ENCODE peak calls at places on chromosomes 1 and 21, in five cellular contexts. Y is H1, Z is A549, E is K562, W is IMR-90. K is an unnamed sample.

GRCh38 chr21:31798842-31799691 is 67.1 kb upstream of the SCAF4 start:
- DNase-seq in Y (no peak), Z (no peak), W (peak), E (no peak), K (no peak)

GRCh38 chr1:5977494-5978444 is 14.5 kb downstream of the NPHP4 start:
- DNase-seq in Y (no peak), Z (no peak), E (no peak), W (no peak), K (no peak)

GRCh38 chr1:213986020-213986924 is 1.5 kb upstream of the PROX1 start:
- DNase-seq in E (no peak), W (no peak), Z (no peak), Y (no peak), K (no peak)

GRCh38 chr1:33388989-33389771 is 41.7 kb downstream of the PHC2 start:
- DNase-seq in E (no peak), Z (no peak), W (peak), Y (no peak), K (no peak)

GRCh38 chr1:198556969-198557368 is 16.5 kb upstream of the ATP6V1G3 start:
- DNase-seq in E (peak), Y (no peak), Z (no peak), W (no peak), K (no peak)

GRCh38 chr1:31583995-31584868 is 7.9 kb downstream of the TINAGL1 start:
- DNase-seq in Y (no peak), E (peak), W (peak), Z (no peak), K (peak)

GRCh38 chr1:45876000-45876399 is 72.6 kb downstream of the MAST2 start:
- DNase-seq in W (no peak), Z (no peak), Y (no peak), E (no peak), K (no peak)

GRCh38 chr1:58006421-58007032 is 540.0 kb downstream of the OMA1 start:
- DNase-seq in Y (peak), E (no peak), W (no peak), Z (no peak), K (no peak)

GRCh38 chr21:24210130-24210529 is 1397.2 kb downstream of the MRPL39 start:
- DNase-seq in W (no peak), Z (no peak), Y (no peak), E (no peak), K (no peak)

GRCh38 chr1:94702440-94702810 is 117.7 kb upstream of the SLC44A3 start:
- DNase-seq in Z (no peak), W (peak), Y (no peak), E (no peak), K (no peak)

DNA sequence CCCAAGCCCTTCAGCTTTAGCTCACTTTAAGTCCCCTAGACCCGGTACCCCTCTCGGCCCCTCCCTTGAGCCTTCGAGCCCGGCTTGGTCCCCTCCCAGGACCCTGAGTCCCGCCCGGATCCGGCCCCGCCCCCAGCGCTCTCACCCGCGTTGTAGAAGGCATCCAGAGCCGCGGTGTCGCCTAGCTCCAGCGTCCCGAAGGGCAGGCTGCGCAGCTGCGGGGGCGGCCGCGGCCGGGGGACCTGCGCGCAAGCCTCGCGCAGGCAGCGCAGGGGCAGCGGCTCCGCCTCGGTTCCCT is 699 bp downstream of the MAP3K6 start:
- DNase-seq in W (peak), Y (no peak), Z (peak), E (peak), K (peak)
- TF ChIP-seq RAD21 in W (no peak), Y (no peak), Z (no peak), E (no peak), K (no peak)

DNA sequence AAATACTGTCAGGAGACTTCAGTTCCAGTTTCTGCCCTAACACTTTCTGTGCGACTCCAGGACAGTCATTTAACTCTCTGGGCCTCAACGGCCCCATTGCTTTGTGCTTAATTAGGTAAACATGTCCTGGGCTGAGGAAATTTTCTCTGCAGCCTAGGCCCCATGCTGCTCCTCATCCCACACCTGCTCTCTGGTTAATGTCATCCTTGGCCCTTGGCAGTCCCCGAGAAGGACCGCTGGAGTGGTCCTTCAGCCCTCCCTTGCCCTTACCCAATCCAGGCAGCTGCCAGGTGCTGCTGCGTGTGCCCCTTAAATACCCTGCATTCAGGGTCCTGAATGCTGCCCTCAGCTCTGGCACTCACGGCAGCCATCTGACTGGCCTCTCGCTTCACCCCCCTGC is 18.7 kb downstream of the UBL4B start:
- DNase-seq in W (no peak), Z (no peak), E (no peak), Y (no peak), K (no peak)
- TF ChIP-seq RAD21 in W (no peak), Z (no peak), E (no peak), Y (no peak), K (no peak)

DNA sequence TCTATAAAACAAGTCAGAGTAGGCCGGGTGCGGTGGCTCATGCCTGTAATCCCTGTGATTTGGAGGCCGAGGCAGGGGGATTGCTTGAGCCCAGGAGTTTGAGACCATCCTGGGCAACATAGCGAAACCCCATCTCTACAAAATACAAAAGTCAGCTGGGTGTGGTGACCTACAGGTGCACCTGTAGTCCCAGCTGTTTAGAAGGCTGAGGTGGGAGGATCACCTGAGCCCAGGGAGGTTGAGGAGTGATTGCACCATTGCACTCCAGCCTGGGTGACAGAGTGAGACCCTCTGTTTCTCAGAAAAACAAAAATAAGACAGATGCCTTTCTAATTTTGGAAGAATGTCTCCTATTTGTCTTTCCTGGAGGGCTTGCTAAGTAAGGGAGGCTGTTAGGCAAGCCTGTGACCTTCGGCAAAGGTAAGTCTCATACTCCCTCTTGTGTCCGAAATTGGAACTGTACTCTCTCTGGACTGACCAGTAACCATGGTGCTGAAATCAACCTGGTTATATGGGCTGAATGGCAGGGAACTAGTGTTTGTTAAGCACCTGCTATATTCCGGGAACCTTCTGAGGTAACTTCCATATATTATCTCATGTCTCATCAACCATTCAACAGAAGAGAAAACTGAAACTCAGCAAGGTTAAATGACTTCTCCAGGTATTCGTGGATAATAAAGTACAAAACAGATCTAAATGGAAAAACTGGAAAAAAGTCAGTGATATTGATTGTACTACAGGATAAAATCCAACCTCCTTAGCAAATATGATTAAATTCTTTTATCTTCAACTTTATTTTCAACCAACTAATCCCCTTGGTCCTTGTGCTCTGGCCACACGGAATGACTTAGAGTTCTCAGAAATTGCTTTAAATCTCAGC is 11.8 kb upstream of the RAB3B start:
- DNase-seq in W (peak), E (peak), Y (no peak), Z (peak), K (peak)
- TF ChIP-seq RAD21 in W (peak), E (peak), Y (peak), Z (peak), K (peak)

GRCh38 chr1:80056179-80056578 is 1049.6 kb upstream of the ADGRL4 start:
- DNase-seq in Y (no peak), W (no peak), Z (no peak), E (no peak), K (no peak)

GRCh38 chr1:80050085-80050484 is 1043.6 kb upstream of the ADGRL4 start:
- DNase-seq in Z (no peak), E (no peak), W (no peak), Y (no peak), K (no peak)

GRCh38 chr1:80050523-80050922 is 1044.0 kb upstream of the ADGRL4 start:
- DNase-seq in W (no peak), Y (no peak), Z (no peak), E (no peak), K (no peak)

GRCh38 chr1:80053613-80054012 is 1047.1 kb upstream of the ADGRL4 start:
- DNase-seq in Y (no peak), W (no peak), Z (no peak), E (no peak), K (no peak)

GRCh38 chr1:80054129-80054528 is 1047.6 kb upstream of the ADGRL4 start:
- DNase-seq in E (peak), W (peak), Y (no peak), Z (peak), K (peak)
- TF ChIP-seq RAD21 in E (no peak), W (no peak), Y (no peak), Z (no peak), K (no peak)

GRCh38 chr1:92752719-92753118 is 32.2 kb downstream of the EVI5 start:
- DNase-seq in Z (no peak), Y (no peak), W (peak), E (no peak), K (no peak)

GRCh38 chr1:92756537-92756936 is 28.4 kb downstream of the EVI5 start:
- DNase-seq in E (no peak), Z (no peak), Y (no peak), W (peak), K (no peak)

GRCh38 chr1:92754000-92754787 is 30.7 kb downstream of the EVI5 start:
- DNase-seq in W (peak), E (no peak), Y (no peak), Z (no peak), K (no peak)

GRCh38 chr1:92759361-92759760 is 25.5 kb downstream of the EVI5 start:
- DNase-seq in W (peak), E (no peak), Z (no peak), Y (no peak), K (no peak)

DNA sequence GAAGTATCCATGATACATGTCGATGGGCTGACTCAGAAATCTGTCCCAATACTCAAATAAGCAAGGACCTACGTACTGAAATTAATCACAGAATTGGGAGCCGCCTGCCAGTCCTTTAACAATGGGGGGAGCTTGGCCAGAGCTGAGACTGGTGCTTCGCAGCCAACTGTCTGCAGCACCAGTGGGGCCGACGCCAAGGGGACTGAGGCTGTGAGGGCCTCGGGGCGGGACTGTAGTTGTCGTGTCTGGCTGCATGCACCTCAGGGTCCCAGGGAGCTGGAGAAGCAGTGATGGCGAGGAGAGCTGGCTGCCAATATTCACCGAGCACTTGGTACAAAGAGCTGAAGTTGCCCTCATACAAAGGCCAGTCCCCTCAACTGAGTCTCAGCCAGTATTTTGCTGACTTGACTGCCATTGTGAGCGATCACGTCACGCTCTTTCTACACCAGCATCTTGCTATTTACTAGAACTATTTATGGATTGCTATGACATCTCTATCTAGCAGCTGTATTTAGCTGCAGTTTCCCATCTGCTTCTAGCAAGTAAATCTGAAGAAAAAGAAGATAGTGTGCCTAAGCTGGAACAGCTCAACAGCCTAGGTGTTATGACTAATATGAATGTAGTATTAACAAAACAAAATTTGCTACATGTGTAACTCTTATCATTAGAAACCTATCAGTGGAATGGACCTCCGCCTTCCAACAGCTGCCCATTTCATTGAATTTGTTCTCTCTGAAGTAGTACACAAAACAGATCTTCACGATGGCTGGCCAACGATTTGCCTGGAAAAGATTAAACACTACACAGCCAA is 29.2 kb downstream of the EVI5 start:
- DNase-seq in Z (no peak), Y (no peak), E (no peak), W (peak), K (no peak)
- TF ChIP-seq RAD21 in Z (no peak), Y (no peak), E (no peak), W (no peak), K (no peak)

GRCh38 chr1:12188657-12189327 is 22.0 kb downstream of the TNFRSF1B start:
- DNase-seq in W (no peak), E (no peak), Z (no peak), Y (no peak), K (no peak)
- TF ChIP-seq RAD21 in W (no peak), E (no peak), Z (no peak), Y (no peak), K (no peak)

DNA sequence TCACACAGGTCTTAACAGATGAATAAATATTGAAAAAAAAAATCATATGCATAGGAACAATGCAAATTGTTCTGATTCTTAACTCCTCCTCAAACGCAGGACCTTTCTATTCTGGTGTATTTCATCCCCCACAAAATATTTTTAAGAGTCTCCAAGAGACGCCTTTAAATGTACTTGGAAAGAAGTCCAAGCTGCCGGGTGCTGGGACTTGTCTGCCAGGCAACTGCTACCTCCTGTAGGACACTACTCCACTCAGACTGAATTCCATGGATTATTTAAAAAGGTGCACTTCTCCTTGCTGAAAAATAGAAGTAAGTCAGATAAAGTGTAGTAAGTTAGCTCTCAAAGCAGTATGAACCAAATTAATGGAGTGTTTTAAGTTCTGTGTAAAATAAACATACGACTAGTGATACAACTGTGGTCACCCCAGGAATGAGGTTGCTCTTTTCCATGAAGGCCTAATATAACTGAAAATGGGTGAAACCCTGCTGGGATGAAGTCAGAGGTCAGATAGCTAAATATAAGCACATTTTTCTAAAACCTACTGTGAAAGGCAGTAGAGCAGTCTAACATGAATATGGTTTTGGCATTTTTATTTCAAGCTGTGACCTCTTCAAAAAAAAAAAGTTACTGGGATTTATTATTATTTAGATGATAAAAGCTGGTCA is 189.2 kb upstream of the PBX1 start:
- DNase-seq in Y (no peak), E (no peak), Z (no peak), W (no peak), K (no peak)
- TF ChIP-seq RAD21 in Y (no peak), E (no peak), Z (no peak), W (no peak), K (no peak)

GRCh38 chr1:14320518-14320917 is 278.0 kb upstream of the KAZN start:
- DNase-seq in Y (no peak), E (no peak), Z (no peak), W (peak), K (no peak)
- TF ChIP-seq RAD21 in Y (no peak), E (no peak), Z (no peak), W (no peak), K (no peak)